ENCODE peak calls at places on chromosome 19, in ten cellular contexts. F, Q, G, R, Z, H, T, S, J and Y are unnamed samples.

GRCh38 chr19:56538761-56539263 is at the start of gene ZFP28:
- DNase-seq in F (peak; percentile 78), Q (peak; percentile 42), G (peak; percentile 55), R (no peak), Z (peak; percentile 84), H (no peak), T (peak; percentile 77), S (peak; percentile 75), J (no peak), Y (no peak)

GRCh38 chr19:27745978-27746542 is 1466.9 kb downstream of the UQCRFS1 start:
- DNase-seq in F (no peak), Q (no peak), G (no peak), R (no peak), Z (no peak), H (no peak), T (no peak), S (no peak), J (no peak), Y (no peak)

GRCh38 chr19:55452381-55453325 is 8.8 kb downstream of the ISOC2 start:
- DNase-seq in F (peak; percentile 86), Q (peak; percentile 53), G (no peak), R (peak; percentile 57), Z (no peak), H (no peak), T (no peak), S (peak; percentile 90), J (peak; percentile 65), Y (no peak)

GRCh38 chr19:8401981-8402411 is 11.1 kb upstream of the MARCHF2 start:
- DNase-seq in F (no peak), Q (no peak), G (no peak), R (no peak), Z (no peak), H (no peak), T (no peak), S (no peak), J (no peak), Y (no peak)

GRCh38 chr19:55210120-55210493 is 806 bp upstream of the PTPRH start:
- DNase-seq in F (no peak), Q (peak; percentile 95), G (no peak), R (peak; percentile 99), Z (no peak), H (peak; percentile 91), T (no peak), S (no peak), J (peak; percentile 95), Y (peak; percentile 92)

GRCh38 chr19:2542341-2543069 is 66.6 kb downstream of the GADD45B start:
- DNase-seq in F (no peak), Q (peak; percentile 27), G (no peak), R (no peak), Z (no peak), H (no peak), T (no peak), S (peak; percentile 57), J (no peak), Y (no peak)

GRCh38 chr19:55567708-55568328 is 12.8 kb downstream of the ZNF579 start:
- DNase-seq in F (no peak), Q (no peak), G (no peak), R (no peak), Z (no peak), H (no peak), T (no peak), S (no peak), J (no peak), Y (no peak)

GRCh38 chr19:29448046-29448445 is 77.7 kb upstream of the VSTM2B start:
- DNase-seq in F (no peak), Q (no peak), G (no peak), R (no peak), Z (no peak), H (no peak), T (no peak), S (no peak), J (no peak), Y (no peak)

GRCh38 chr19:40147693-40148347 is 43.4 kb upstream of the MAP3K10 start:
- DNase-seq in F (no peak), Q (peak; percentile 15), G (no peak), R (peak; percentile 50), Z (no peak), H (peak; percentile 50), T (no peak), S (no peak), J (peak; percentile 82), Y (peak; percentile 10)

GRCh38 chr19:53868091-53868891 is 608 bp downstream of the MYADM start:
- DNase-seq in F (peak; percentile 69), Q (peak; percentile 20), G (no peak), R (peak; percentile 69), Z (peak; percentile 33), H (no peak), T (peak; percentile 48), S (peak; percentile 55), J (peak; percentile 36), Y (no peak)

GRCh38 chr19:19595171-19595701 is 23.3 kb downstream of the PBX4 start:
- DNase-seq in F (no peak), Q (no peak), G (no peak), R (peak; percentile 89), Z (no peak), H (no peak), T (no peak), S (no peak), J (peak; percentile 58), Y (no peak)

GRCh38 chr19:28217064-28217463 is 995.9 kb downstream of the UQCRFS1 start:
- DNase-seq in F (no peak), Q (no peak), G (no peak), R (no peak), Z (no peak), H (no peak), T (no peak), S (no peak), J (no peak), Y (no peak)

GRCh38 chr19:46788968-46789338 is 559 bp upstream of the SLC1A5 start:
- DNase-seq in F (no peak), Q (no peak), G (no peak), R (no peak), Z (no peak), H (no peak), T (no peak), S (no peak), J (no peak), Y (no peak)